ENCODE peak calls at places on chromosomes 3 and 15, in seven cellular contexts. One of them, this sample, is unnamed.

GRCh38 chr3:47949979-47950378 is 66.2 kb downstream of the MAP4 start:
- DNase-seq in OCI-LY7: no peak
- DNase-seq in fibroblast of pulmonary artery: no peak
- DNase-seq in A549: no peak
- DNase-seq in hepatocyte: no peak
- DNase-seq in NB4: no peak
- DNase-seq in transverse colon: no peak
- DNase-seq in this sample: no peak

GRCh38 chr3:186053954-186054353 is 54.9 kb downstream of the ETV5 start:
- DNase-seq in OCI-LY7: no peak
- DNase-seq in fibroblast of pulmonary artery: peak; percentile 14
- DNase-seq in A549: no peak
- DNase-seq in hepatocyte: no peak
- DNase-seq in NB4: no peak
- DNase-seq in transverse colon: no peak
- DNase-seq in this sample: no peak

GRCh38 chr3:65963787-65964707 is 74.7 kb downstream of the MAGI1 start:
- DNase-seq in OCI-LY7: no peak
- DNase-seq in fibroblast of pulmonary artery: peak; percentile 88
- DNase-seq in A549: peak; percentile 64
- DNase-seq in hepatocyte: peak; percentile 61
- DNase-seq in NB4: peak; percentile 7
- DNase-seq in transverse colon: no peak
- DNase-seq in this sample: peak; percentile 76

GRCh38 chr3:169945313-169945712 is 21.3 kb upstream of the SEC62 start:
- DNase-seq in OCI-LY7: peak; percentile 93
- DNase-seq in fibroblast of pulmonary artery: peak; percentile 12
- DNase-seq in A549: no peak
- DNase-seq in hepatocyte: no peak
- DNase-seq in NB4: peak; percentile 93
- DNase-seq in transverse colon: peak; percentile 44
- DNase-seq in this sample: no peak

GRCh38 chr3:115804722-115805121 is 181.4 kb downstream of the GAP43 start:
- DNase-seq in OCI-LY7: no peak
- DNase-seq in fibroblast of pulmonary artery: peak; percentile 92
- DNase-seq in A549: peak; percentile 28
- DNase-seq in hepatocyte: no peak
- DNase-seq in NB4: no peak
- DNase-seq in transverse colon: no peak
- DNase-seq in this sample: no peak

GRCh38 chr15:63146684-63147083 is 10.6 kb downstream of the RPS27L start:
- DNase-seq in OCI-LY7: no peak
- DNase-seq in fibroblast of pulmonary artery: peak; percentile 53
- DNase-seq in A549: no peak
- DNase-seq in hepatocyte: no peak
- DNase-seq in NB4: peak; percentile 13
- DNase-seq in transverse colon: no peak
- DNase-seq in this sample: no peak

GRCh38 chr3:100899440-100900091 is 93.7 kb downstream of the ABI3BP start:
- DNase-seq in OCI-LY7: no peak
- DNase-seq in fibroblast of pulmonary artery: peak; percentile 43
- DNase-seq in A549: no peak
- DNase-seq in hepatocyte: no peak
- DNase-seq in NB4: peak; percentile 8
- DNase-seq in transverse colon: no peak
- DNase-seq in this sample: no peak

GRCh38 chr3:113051827-113052226 is 61.0 kb downstream of the GTPBP8 start:
- DNase-seq in OCI-LY7: no peak
- DNase-seq in fibroblast of pulmonary artery: no peak
- DNase-seq in A549: no peak
- DNase-seq in hepatocyte: peak; percentile 41
- DNase-seq in NB4: no peak
- DNase-seq in transverse colon: no peak
- DNase-seq in this sample: peak; percentile 35

GRCh38 chr15:44722011-44722410 is 10.7 kb downstream of the B2M start:
- DNase-seq in OCI-LY7: no peak
- DNase-seq in fibroblast of pulmonary artery: no peak
- DNase-seq in A549: no peak
- DNase-seq in hepatocyte: no peak
- DNase-seq in NB4: no peak
- DNase-seq in transverse colon: no peak
- DNase-seq in this sample: no peak

GRCh38 chr3:160038862-160039562 is 50.4 kb downstream of the IL12A start:
- DNase-seq in OCI-LY7: no peak
- DNase-seq in fibroblast of pulmonary artery: no peak
- DNase-seq in A549: no peak
- DNase-seq in hepatocyte: peak; percentile 52
- DNase-seq in NB4: peak; percentile 29
- DNase-seq in transverse colon: no peak
- DNase-seq in this sample: no peak

GRCh38 chr15:29451201-29451781 is 181.7 kb upstream of the NSMCE3 start:
- DNase-seq in OCI-LY7: no peak
- DNase-seq in fibroblast of pulmonary artery: no peak
- DNase-seq in A549: peak; percentile 43
- DNase-seq in hepatocyte: peak; percentile 24
- DNase-seq in NB4: peak; percentile 2
- DNase-seq in transverse colon: no peak
- DNase-seq in this sample: no peak

GRCh38 chr3:98733055-98733777 is 29.9 kb upstream of the ST3GAL6 start:
- DNase-seq in OCI-LY7: no peak
- DNase-seq in fibroblast of pulmonary artery: peak; percentile 39
- DNase-seq in A549: peak; percentile 44
- DNase-seq in hepatocyte: peak; percentile 50
- DNase-seq in NB4: peak; percentile 73
- DNase-seq in transverse colon: peak; percentile 13
- DNase-seq in this sample: no peak

GRCh38 chr15:65209701-65210643 is 1.3 kb downstream of the CILP start:
- DNase-seq in OCI-LY7: no peak
- DNase-seq in fibroblast of pulmonary artery: no peak
- DNase-seq in A549: no peak
- DNase-seq in hepatocyte: no peak
- DNase-seq in NB4: no peak
- DNase-seq in transverse colon: no peak
- DNase-seq in this sample: no peak

GRCh38 chr3:105584351-105584790 is 217.7 kb downstream of the ALCAM start:
- DNase-seq in OCI-LY7: no peak
- DNase-seq in fibroblast of pulmonary artery: no peak
- DNase-seq in A549: no peak
- DNase-seq in hepatocyte: no peak
- DNase-seq in NB4: no peak
- DNase-seq in transverse colon: no peak
- DNase-seq in this sample: no peak

GRCh38 chr3:194851254-194851653 is 165.6 kb downstream of the FAM43A start:
- DNase-seq in OCI-LY7: no peak
- DNase-seq in fibroblast of pulmonary artery: no peak
- DNase-seq in A549: no peak
- DNase-seq in hepatocyte: no peak
- DNase-seq in NB4: no peak
- DNase-seq in transverse colon: no peak
- DNase-seq in this sample: no peak

DNA sequence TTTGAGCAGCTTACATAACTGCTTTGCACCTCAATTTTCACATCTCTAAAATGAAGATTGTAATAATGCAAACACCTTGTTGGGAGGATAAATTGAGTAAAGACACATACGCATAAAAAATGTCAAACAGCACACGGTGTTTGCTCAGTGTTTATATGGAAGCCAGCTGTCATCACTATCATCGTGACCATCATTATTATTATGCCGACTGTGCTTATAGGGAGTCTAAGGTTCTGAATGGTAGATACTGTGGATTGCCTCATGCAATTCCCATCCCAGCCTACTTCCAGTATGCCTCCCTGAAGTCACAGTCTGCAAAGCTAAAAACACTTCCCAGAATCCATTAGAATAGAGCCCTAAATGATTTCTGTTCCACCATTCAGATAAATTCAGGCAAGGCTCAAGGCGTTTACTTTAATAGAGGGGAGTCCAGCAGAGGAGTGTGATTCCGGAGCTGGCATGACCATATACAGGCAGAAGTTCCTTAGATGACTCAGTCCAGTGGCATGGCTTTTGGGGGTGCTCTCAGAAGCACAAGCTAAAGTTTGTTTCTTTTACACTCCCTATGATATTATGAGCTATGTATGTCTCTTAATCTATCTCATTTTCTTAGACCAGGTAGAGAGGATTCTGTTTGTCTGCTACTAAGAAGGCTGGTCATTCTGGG is 148.7 kb downstream of the MEX3B start:
- DNase-seq in OCI-LY7: no peak
- DNase-seq in fibroblast of pulmonary artery: peak; percentile 46
- DNase-seq in A549: no peak
- DNase-seq in hepatocyte: no peak
- DNase-seq in NB4: no peak
- DNase-seq in transverse colon: no peak
- DNase-seq in this sample: peak; percentile 49
- TF ChIP-seq CTCF in OCI-LY7: no peak
- TF ChIP-seq CTCF in fibroblast of pulmonary artery: no peak
- TF ChIP-seq CTCF in A549: no peak
- TF ChIP-seq CTCF in hepatocyte: no peak
- TF ChIP-seq CTCF in NB4: no peak
- TF ChIP-seq CTCF in transverse colon: no peak
- TF ChIP-seq CTCF in this sample: no peak

GRCh38 chr3:184284696-184285095 is 8.9 kb downstream of the ECE2 start:
- DNase-seq in OCI-LY7: peak; percentile 47
- DNase-seq in fibroblast of pulmonary artery: peak; percentile 85
- DNase-seq in A549: peak; percentile 78
- DNase-seq in hepatocyte: peak; percentile 68
- DNase-seq in NB4: peak; percentile 62
- DNase-seq in transverse colon: no peak
- DNase-seq in this sample: peak; percentile 29
- TF ChIP-seq CTCF in OCI-LY7: peak; percentile 66
- TF ChIP-seq CTCF in fibroblast of pulmonary artery: peak; percentile 61
- TF ChIP-seq CTCF in A549: peak; percentile 26
- TF ChIP-seq CTCF in hepatocyte: peak; percentile 37
- TF ChIP-seq CTCF in NB4: peak; percentile 57
- TF ChIP-seq CTCF in transverse colon: peak; percentile 6
- TF ChIP-seq CTCF in this sample: peak; percentile 38

GRCh38 chr15:76378691-76379090 is 42.1 kb downstream of the ISL2 start:
- DNase-seq in OCI-LY7: no peak
- DNase-seq in fibroblast of pulmonary artery: no peak
- DNase-seq in A549: no peak
- DNase-seq in hepatocyte: no peak
- DNase-seq in NB4: no peak
- DNase-seq in transverse colon: no peak
- DNase-seq in this sample: no peak

GRCh38 chr15:76377217-76377616 is 40.6 kb downstream of the ISL2 start:
- DNase-seq in OCI-LY7: no peak
- DNase-seq in fibroblast of pulmonary artery: no peak
- DNase-seq in A549: no peak
- DNase-seq in hepatocyte: no peak
- DNase-seq in NB4: no peak
- DNase-seq in transverse colon: no peak
- DNase-seq in this sample: no peak

GRCh38 chr15:76376029-76376428 is 39.5 kb downstream of the ISL2 start:
- DNase-seq in OCI-LY7: no peak
- DNase-seq in fibroblast of pulmonary artery: no peak
- DNase-seq in A549: no peak
- DNase-seq in hepatocyte: no peak
- DNase-seq in NB4: no peak
- DNase-seq in transverse colon: no peak
- DNase-seq in this sample: no peak

GRCh38 chr15:76377751-76378150 is 41.2 kb downstream of the ISL2 start:
- DNase-seq in OCI-LY7: no peak
- DNase-seq in fibroblast of pulmonary artery: no peak
- DNase-seq in A549: no peak
- DNase-seq in hepatocyte: no peak
- DNase-seq in NB4: no peak
- DNase-seq in transverse colon: no peak
- DNase-seq in this sample: no peak

DNA sequence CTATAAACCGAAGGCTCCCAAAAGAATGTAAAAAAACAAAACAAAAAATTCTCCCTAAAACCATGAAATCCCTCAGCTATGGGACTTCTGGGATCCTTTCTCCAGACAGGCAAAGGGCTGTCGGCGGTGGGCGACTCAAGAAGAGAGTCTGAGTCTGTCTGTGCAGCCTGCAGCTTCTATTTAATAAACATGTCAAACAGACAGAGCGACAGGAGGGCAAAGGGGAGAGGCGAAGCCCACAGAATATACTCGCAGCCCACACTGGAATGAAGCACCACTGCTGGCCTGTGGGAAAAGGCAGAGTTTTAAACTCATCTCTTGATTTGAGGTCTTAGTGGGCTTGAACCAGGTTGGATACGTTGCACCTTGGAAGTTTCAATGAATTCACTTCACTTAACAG is 40.2 kb downstream of the ISL2 start:
- DNase-seq in OCI-LY7: no peak
- DNase-seq in fibroblast of pulmonary artery: no peak
- DNase-seq in A549: no peak
- DNase-seq in hepatocyte: no peak
- DNase-seq in NB4: no peak
- DNase-seq in transverse colon: no peak
- DNase-seq in this sample: no peak
- TF ChIP-seq CTCF in OCI-LY7: no peak
- TF ChIP-seq CTCF in fibroblast of pulmonary artery: no peak
- TF ChIP-seq CTCF in A549: no peak
- TF ChIP-seq CTCF in hepatocyte: no peak
- TF ChIP-seq CTCF in NB4: no peak
- TF ChIP-seq CTCF in transverse colon: no peak
- TF ChIP-seq CTCF in this sample: no peak

GRCh38 chr3:43923101-43923979 is 232.6 kb downstream of the ABHD5 start:
- DNase-seq in OCI-LY7: no peak
- DNase-seq in fibroblast of pulmonary artery: no peak
- DNase-seq in A549: no peak
- DNase-seq in hepatocyte: no peak
- DNase-seq in NB4: no peak
- DNase-seq in transverse colon: no peak
- DNase-seq in this sample: no peak

GRCh38 chr3:43915546-43915945 is 224.8 kb downstream of the ABHD5 start:
- DNase-seq in OCI-LY7: no peak
- DNase-seq in fibroblast of pulmonary artery: no peak
- DNase-seq in A549: no peak
- DNase-seq in hepatocyte: no peak
- DNase-seq in NB4: no peak
- DNase-seq in transverse colon: no peak
- DNase-seq in this sample: no peak

GRCh38 chr3:43921056-43921455 is 230.3 kb downstream of the ABHD5 start:
- DNase-seq in OCI-LY7: no peak
- DNase-seq in fibroblast of pulmonary artery: no peak
- DNase-seq in A549: no peak
- DNase-seq in hepatocyte: no peak
- DNase-seq in NB4: no peak
- DNase-seq in transverse colon: no peak
- DNase-seq in this sample: no peak

GRCh38 chr3:43922374-43922773 is 231.6 kb downstream of the ABHD5 start:
- DNase-seq in OCI-LY7: no peak
- DNase-seq in fibroblast of pulmonary artery: no peak
- DNase-seq in A549: no peak
- DNase-seq in hepatocyte: no peak
- DNase-seq in NB4: no peak
- DNase-seq in transverse colon: no peak
- DNase-seq in this sample: no peak

DNA sequence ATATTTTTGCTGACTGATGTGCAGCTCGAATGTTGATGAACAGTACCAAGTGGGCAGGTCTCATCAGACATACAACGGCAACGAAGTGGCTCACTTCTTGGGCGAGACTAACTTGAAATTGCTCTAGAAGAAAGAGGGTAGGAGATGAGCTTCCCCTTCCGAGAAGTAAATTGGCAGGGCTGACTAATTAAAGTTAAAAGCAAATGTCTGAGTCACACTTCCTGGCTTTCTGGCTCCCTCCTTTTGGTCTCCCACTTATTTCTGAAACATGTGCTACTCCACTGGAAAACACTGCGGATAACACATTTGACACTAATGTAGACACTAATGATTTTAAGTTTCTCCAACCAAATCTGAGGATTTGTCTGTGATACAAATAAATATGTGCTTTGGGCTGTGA is 228.3 kb downstream of the ABHD5 start:
- DNase-seq in OCI-LY7: no peak
- DNase-seq in fibroblast of pulmonary artery: no peak
- DNase-seq in A549: no peak
- DNase-seq in hepatocyte: no peak
- DNase-seq in NB4: peak; percentile 48
- DNase-seq in transverse colon: no peak
- DNase-seq in this sample: no peak
- TF ChIP-seq CTCF in OCI-LY7: no peak
- TF ChIP-seq CTCF in fibroblast of pulmonary artery: no peak
- TF ChIP-seq CTCF in A549: no peak
- TF ChIP-seq CTCF in hepatocyte: no peak
- TF ChIP-seq CTCF in NB4: no peak
- TF ChIP-seq CTCF in transverse colon: no peak
- TF ChIP-seq CTCF in this sample: no peak